ENCODE peak calls at places on chromosomes 7 and 10, in eight cellular contexts. One of them, this sample, is unnamed.

GRCh38 chr7:55437375-55437774 is 72.2 kb downstream of the LANCL2 start:
- DNase-seq in M059J: no peak
- DNase-seq in EL: no peak
- DNase-seq in kidney tubule cell: no peak
- DNase-seq in activated naive CD8-positive, alpha-beta T cell treated with anti-CD3 and anti-CD28 coated beads, Interleukin-2, amount 10 ng/mL, durations not matched to agents 7 days and 5 days: no peak
- DNase-seq in osteocyte: no peak
- DNase-seq in HEK293T: no peak
- DNase-seq in keratinocyte: no peak
- DNase-seq in this sample: no peak

GRCh38 chr10:1274098-1274745 is 218.0 kb downstream of the WDR37 start:
- DNase-seq in keratinocyte: no peak
- DNase-seq in M059J: no peak
- DNase-seq in activated naive CD8-positive, alpha-beta T cell treated with anti-CD3 and anti-CD28 coated beads, Interleukin-2, amount 10 ng/mL, durations not matched to agents 7 days and 5 days: no peak
- DNase-seq in kidney tubule cell: peak; percentile 6
- DNase-seq in EL: no peak
- DNase-seq in HEK293T: no peak
- DNase-seq in osteocyte: no peak
- DNase-seq in this sample: no peak

GRCh38 chr7:50711271-50712175 is 71.2 kb downstream of the GRB10 start:
- DNase-seq in HEK293T: no peak
- DNase-seq in EL: peak; percentile 13
- DNase-seq in kidney tubule cell: peak; percentile 56
- DNase-seq in activated naive CD8-positive, alpha-beta T cell treated with anti-CD3 and anti-CD28 coated beads, Interleukin-2, amount 10 ng/mL, durations not matched to agents 7 days and 5 days: no peak
- DNase-seq in keratinocyte: no peak
- DNase-seq in M059J: no peak
- DNase-seq in osteocyte: no peak
- DNase-seq in this sample: no peak

GRCh38 chr10:93579089-93579488 is 12.6 kb downstream of the FFAR4 start:
- DNase-seq in EL: no peak
- DNase-seq in kidney tubule cell: peak; percentile 76
- DNase-seq in keratinocyte: no peak
- DNase-seq in activated naive CD8-positive, alpha-beta T cell treated with anti-CD3 and anti-CD28 coated beads, Interleukin-2, amount 10 ng/mL, durations not matched to agents 7 days and 5 days: no peak
- DNase-seq in osteocyte: no peak
- DNase-seq in M059J: peak; percentile 78
- DNase-seq in HEK293T: no peak
- DNase-seq in this sample: no peak

GRCh38 chr7:102306916-102307677 is 20.4 kb downstream of the SH2B2 start:
- DNase-seq in keratinocyte: no peak
- DNase-seq in osteocyte: peak; percentile 93
- DNase-seq in kidney tubule cell: peak; percentile 80
- DNase-seq in M059J: peak; percentile 89
- DNase-seq in EL: peak; percentile 57
- DNase-seq in HEK293T: no peak
- DNase-seq in activated naive CD8-positive, alpha-beta T cell treated with anti-CD3 and anti-CD28 coated beads, Interleukin-2, amount 10 ng/mL, durations not matched to agents 7 days and 5 days: no peak
- DNase-seq in this sample: peak; percentile 62

GRCh38 chr7:24932815-24933214 is 47.2 kb downstream of the OSBPL3 start:
- DNase-seq in kidney tubule cell: peak; percentile 79
- DNase-seq in osteocyte: no peak
- DNase-seq in HEK293T: no peak
- DNase-seq in EL: no peak
- DNase-seq in M059J: peak; percentile 72
- DNase-seq in keratinocyte: no peak
- DNase-seq in activated naive CD8-positive, alpha-beta T cell treated with anti-CD3 and anti-CD28 coated beads, Interleukin-2, amount 10 ng/mL, durations not matched to agents 7 days and 5 days: no peak
- DNase-seq in this sample: no peak

GRCh38 chr7:99011706-99012404 is 132.1 kb downstream of the SMURF1 start:
- DNase-seq in kidney tubule cell: no peak
- DNase-seq in osteocyte: peak; percentile 82
- DNase-seq in activated naive CD8-positive, alpha-beta T cell treated with anti-CD3 and anti-CD28 coated beads, Interleukin-2, amount 10 ng/mL, durations not matched to agents 7 days and 5 days: peak; percentile 23
- DNase-seq in HEK293T: no peak
- DNase-seq in M059J: no peak
- DNase-seq in keratinocyte: no peak
- DNase-seq in EL: no peak
- DNase-seq in this sample: no peak

GRCh38 chr7:152313879-152314604 is 121.8 kb downstream of the KMT2C start:
- DNase-seq in M059J: peak; percentile 97
- DNase-seq in activated naive CD8-positive, alpha-beta T cell treated with anti-CD3 and anti-CD28 coated beads, Interleukin-2, amount 10 ng/mL, durations not matched to agents 7 days and 5 days: no peak
- DNase-seq in keratinocyte: peak; percentile 77
- DNase-seq in osteocyte: no peak
- DNase-seq in HEK293T: peak; percentile 65
- DNase-seq in kidney tubule cell: peak; percentile 95
- DNase-seq in EL: peak; percentile 85
- DNase-seq in this sample: peak; percentile 7

GRCh38 chr7:36132025-36132424 is 21.0 kb upstream of the EEPD1 start:
- DNase-seq in M059J: no peak
- DNase-seq in EL: no peak
- DNase-seq in activated naive CD8-positive, alpha-beta T cell treated with anti-CD3 and anti-CD28 coated beads, Interleukin-2, amount 10 ng/mL, durations not matched to agents 7 days and 5 days: no peak
- DNase-seq in kidney tubule cell: no peak
- DNase-seq in keratinocyte: no peak
- DNase-seq in osteocyte: no peak
- DNase-seq in HEK293T: no peak
- DNase-seq in this sample: no peak

GRCh38 chr7:22931011-22931410 is 82.9 kb downstream of the HYCC1 start:
- DNase-seq in osteocyte: no peak
- DNase-seq in EL: peak; percentile 55
- DNase-seq in activated naive CD8-positive, alpha-beta T cell treated with anti-CD3 and anti-CD28 coated beads, Interleukin-2, amount 10 ng/mL, durations not matched to agents 7 days and 5 days: no peak
- DNase-seq in keratinocyte: no peak
- DNase-seq in kidney tubule cell: peak; percentile 8
- DNase-seq in HEK293T: no peak
- DNase-seq in M059J: peak; percentile 34
- DNase-seq in this sample: no peak

GRCh38 chr7:137135654-137136350 is 207.7 kb downstream of the PTN start:
- DNase-seq in osteocyte: no peak
- DNase-seq in activated naive CD8-positive, alpha-beta T cell treated with anti-CD3 and anti-CD28 coated beads, Interleukin-2, amount 10 ng/mL, durations not matched to agents 7 days and 5 days: no peak
- DNase-seq in kidney tubule cell: no peak
- DNase-seq in M059J: peak; percentile 60
- DNase-seq in HEK293T: no peak
- DNase-seq in EL: peak; percentile 43
- DNase-seq in keratinocyte: no peak
- DNase-seq in this sample: no peak

GRCh38 chr10:95290801-95291633 is at the start of gene PDLIM1:
- DNase-seq in osteocyte: peak; percentile 86
- DNase-seq in activated naive CD8-positive, alpha-beta T cell treated with anti-CD3 and anti-CD28 coated beads, Interleukin-2, amount 10 ng/mL, durations not matched to agents 7 days and 5 days: peak; percentile 75
- DNase-seq in kidney tubule cell: peak; percentile 72
- DNase-seq in EL: peak; percentile 73
- DNase-seq in HEK293T: peak; percentile 88
- DNase-seq in M059J: peak; percentile 67
- DNase-seq in keratinocyte: no peak
- DNase-seq in this sample: peak; percentile 79

GRCh38 chr7:139782932-139783331 is 5.1 kb upstream of the HIPK2 start:
- DNase-seq in HEK293T: no peak
- DNase-seq in M059J: no peak
- DNase-seq in osteocyte: no peak
- DNase-seq in EL: no peak
- DNase-seq in keratinocyte: no peak
- DNase-seq in kidney tubule cell: no peak
- DNase-seq in activated naive CD8-positive, alpha-beta T cell treated with anti-CD3 and anti-CD28 coated beads, Interleukin-2, amount 10 ng/mL, durations not matched to agents 7 days and 5 days: no peak
- DNase-seq in this sample: peak; percentile 36

GRCh38 chr10:128150045-128150493 is 23.8 kb upstream of the MKI67 start:
- DNase-seq in keratinocyte: no peak
- DNase-seq in HEK293T: peak; percentile 94
- DNase-seq in kidney tubule cell: peak; percentile 68
- DNase-seq in M059J: peak; percentile 51
- DNase-seq in osteocyte: peak; percentile 89
- DNase-seq in activated naive CD8-positive, alpha-beta T cell treated with anti-CD3 and anti-CD28 coated beads, Interleukin-2, amount 10 ng/mL, durations not matched to agents 7 days and 5 days: peak; percentile 94
- DNase-seq in EL: peak; percentile 64
- DNase-seq in this sample: peak; percentile 73

GRCh38 chr10:8874268-8874667 is 819.8 kb downstream of the GATA3 start:
- DNase-seq in osteocyte: no peak
- DNase-seq in EL: no peak
- DNase-seq in kidney tubule cell: no peak
- DNase-seq in keratinocyte: no peak
- DNase-seq in M059J: no peak
- DNase-seq in activated naive CD8-positive, alpha-beta T cell treated with anti-CD3 and anti-CD28 coated beads, Interleukin-2, amount 10 ng/mL, durations not matched to agents 7 days and 5 days: no peak
- DNase-seq in HEK293T: no peak
- DNase-seq in this sample: no peak

GRCh38 chr7:45050198-45050597 is 38.6 kb downstream of the NACAD start:
- DNase-seq in keratinocyte: no peak
- DNase-seq in EL: no peak
- DNase-seq in kidney tubule cell: no peak
- DNase-seq in activated naive CD8-positive, alpha-beta T cell treated with anti-CD3 and anti-CD28 coated beads, Interleukin-2, amount 10 ng/mL, durations not matched to agents 7 days and 5 days: no peak
- DNase-seq in HEK293T: no peak
- DNase-seq in osteocyte: no peak
- DNase-seq in M059J: no peak
- DNase-seq in this sample: no peak

GRCh38 chr10:266974-267425 is 131.7 kb downstream of the ZMYND11 start:
- DNase-seq in osteocyte: peak; percentile 7
- DNase-seq in HEK293T: no peak
- DNase-seq in keratinocyte: no peak
- DNase-seq in M059J: no peak
- DNase-seq in kidney tubule cell: no peak
- DNase-seq in activated naive CD8-positive, alpha-beta T cell treated with anti-CD3 and anti-CD28 coated beads, Interleukin-2, amount 10 ng/mL, durations not matched to agents 7 days and 5 days: no peak
- DNase-seq in EL: peak; percentile 33
- DNase-seq in this sample: peak; percentile 68

GRCh38 chr10:31032515-31033132 is 959 bp upstream of the ZNF438 start:
- DNase-seq in activated naive CD8-positive, alpha-beta T cell treated with anti-CD3 and anti-CD28 coated beads, Interleukin-2, amount 10 ng/mL, durations not matched to agents 7 days and 5 days: no peak
- DNase-seq in EL: no peak
- DNase-seq in osteocyte: no peak
- DNase-seq in M059J: no peak
- DNase-seq in HEK293T: no peak
- DNase-seq in kidney tubule cell: no peak
- DNase-seq in keratinocyte: no peak
- DNase-seq in this sample: no peak

GRCh38 chr10:44888861-44889260 is 22.3 kb upstream of the TMEM72 start:
- DNase-seq in M059J: no peak
- DNase-seq in keratinocyte: no peak
- DNase-seq in HEK293T: no peak
- DNase-seq in kidney tubule cell: no peak
- DNase-seq in activated naive CD8-positive, alpha-beta T cell treated with anti-CD3 and anti-CD28 coated beads, Interleukin-2, amount 10 ng/mL, durations not matched to agents 7 days and 5 days: no peak
- DNase-seq in osteocyte: no peak
- DNase-seq in EL: no peak
- DNase-seq in this sample: no peak

GRCh38 chr7:7220821-7221220 is 38.5 kb downstream of the C1GALT1 start:
- DNase-seq in M059J: no peak
- DNase-seq in keratinocyte: no peak
- DNase-seq in HEK293T: no peak
- DNase-seq in osteocyte: no peak
- DNase-seq in kidney tubule cell: no peak
- DNase-seq in activated naive CD8-positive, alpha-beta T cell treated with anti-CD3 and anti-CD28 coated beads, Interleukin-2, amount 10 ng/mL, durations not matched to agents 7 days and 5 days: no peak
- DNase-seq in EL: no peak
- DNase-seq in this sample: peak; percentile 8